ENCODE peak calls at places on chromosomes 11 and 22, in five cellular contexts. Z, F, K, Y and B are unnamed samples. For H3K27me3, the result is how much of the 10 kb centered on the place peaks cover.

GRCh38 chr11:27207025-27207650 is 155.9 kb downstream of the CCDC34 start:
- DNase-seq in Y (no peak), K (no peak), F (no peak), Z (no peak), B (no peak)

GRCh38 chr11:8683115-8683807 is 669 bp downstream of the RPL27A start:
- DNase-seq in K (no peak), Z (no peak), F (peak), Y (no peak), B (no peak)

GRCh38 chr22:31734512-31734911 is 15.4 kb downstream of the PRR14L start:
- DNase-seq in Z (no peak), Y (no peak), K (no peak), F (no peak), B (no peak)

GRCh38 chr11:104573431-104573830 is 324.8 kb downstream of the CASP12 start:
- DNase-seq in F (no peak), Y (no peak), Z (no peak), K (no peak), B (no peak)

GRCh38 chr22:20782601-20783299 is 8.8 kb downstream of the SERPIND1 start:
- DNase-seq in K (no peak), Z (no peak), Y (no peak), F (no peak), B (no peak)

GRCh38 chr11:33835143-33835878 is 56.6 kb downstream of the LMO2 start:
- DNase-seq in Y (no peak), K (no peak), Z (no peak), F (no peak), B (no peak)

GRCh38 chr11:46119352-46120216 is 1.7 kb downstream of the PHF21A start:
- DNase-seq in K (peak), Z (peak), Y (no peak), F (peak), B (peak)

GRCh38 chr11:3104051-3104714 is 47.0 kb upstream of the CARS1 start:
- DNase-seq in F (no peak), Y (no peak), Z (no peak), K (peak), B (peak)

GRCh38 chr11:32487270-32487669 is 51.9 kb upstream of the WT1 start:
- DNase-seq in F (no peak), K (no peak), Y (no peak), Z (no peak), B (no peak)

GRCh38 chr11:74327076-74327475 is 15.6 kb upstream of the P4HA3 start:
- DNase-seq in K (no peak), F (no peak), Z (no peak), Y (no peak), B (no peak)

GRCh38 chr11:78938036-78938435 is 363.4 kb upstream of the NARS2 start:
- DNase-seq in F (no peak), Z (no peak), Y (no peak), K (no peak), B (no peak)

GRCh38 chr11:130189492-130190210 is 30.1 kb downstream of the ST14 start:
- DNase-seq in Z (no peak), F (no peak), Y (no peak), K (no peak), B (no peak)

GRCh38 chr11:92226331-92227232 is 2.0 kb downstream of the FAT3 start:
- DNase-seq in Z (peak), K (no peak), Y (no peak), F (no peak), B (no peak)

GRCh38 chr22:46626356-46626755 is 6.2 kb downstream of the GRAMD4 start:
- DNase-seq in Y (no peak), F (no peak), K (no peak), Z (no peak), B (no peak)

GRCh38 chr11:11089805-11090204 is 232.0 kb upstream of the ZBED5 start:
- DNase-seq in F (no peak), K (no peak), Y (no peak), Z (no peak), B (no peak)

GRCh38 chr22:31155425-31155824 is 4.6 kb upstream of the RNF185 start:
- DNase-seq in Y (no peak), F (no peak), Z (no peak), K (no peak), B (no peak)

GRCh38 chr11:93686812-93687211 is 25.3 kb downstream of the CEP295 start:
- DNase-seq in Z (no peak), K (no peak), Y (no peak), F (no peak), B (no peak)

GRCh38 chr22:40855960-40856512 is 403 bp downstream of the ST13 start:
- DNase-seq in K (no peak), Z (no peak), Y (no peak), F (no peak), B (peak)

GRCh38 chr11:120336641-120337132 is 474 bp downstream of the ARHGEF12 start:
- DNase-seq in K (peak), Y (no peak), F (peak), Z (no peak), B (no peak)

GRCh38 chr11:86068138-86068861 is 584 bp downstream of the PICALM start:
- DNase-seq in F (peak), K (peak), Y (no peak), Z (peak), B (peak)

GRCh38 chr11:112320668-112321067 is 60.0 kb upstream of the PLET1 start:
- DNase-seq in Y (no peak), Z (peak), F (peak), K (peak), B (peak)

GRCh38 chr11:106011481-106011880 is 10.6 kb downstream of the MSANTD4 start:
- DNase-seq in F (no peak), Y (no peak), K (no peak), Z (no peak), B (no peak)

GRCh38 chr11:79259800-79260199 is 181.0 kb downstream of the TENM4 start:
- DNase-seq in F (no peak), Y (no peak), K (no peak), Z (no peak), B (no peak)

GRCh38 chr11:115996125-115996807 is 492.1 kb upstream of the CADM1 start:
- DNase-seq in Z (no peak), F (no peak), Y (no peak), K (no peak), B (no peak)

GRCh38 chr11:107916671-107917241 is 11.5 kb upstream of the RAB39A start:
- DNase-seq in K (peak), Z (no peak), Y (peak), F (no peak), B (peak)

GRCh38 chr11:115264278-115264677 is 239.9 kb downstream of the CADM1 start:
- DNase-seq in F (no peak), Z (no peak), Y (no peak), K (no peak), B (no peak)

GRCh38 chr11:47111318-47111804 is 65.3 kb downstream of the ARFGAP2 start:
- DNase-seq in Y (no peak), K (no peak), F (no peak), Z (no peak), B (no peak)

GRCh38 chr11:111477898-111478297 is 34.3 kb downstream of the BTG4 start:
- DNase-seq in Z (no peak), K (no peak), Y (no peak), F (no peak), B (no peak)

DNA sequence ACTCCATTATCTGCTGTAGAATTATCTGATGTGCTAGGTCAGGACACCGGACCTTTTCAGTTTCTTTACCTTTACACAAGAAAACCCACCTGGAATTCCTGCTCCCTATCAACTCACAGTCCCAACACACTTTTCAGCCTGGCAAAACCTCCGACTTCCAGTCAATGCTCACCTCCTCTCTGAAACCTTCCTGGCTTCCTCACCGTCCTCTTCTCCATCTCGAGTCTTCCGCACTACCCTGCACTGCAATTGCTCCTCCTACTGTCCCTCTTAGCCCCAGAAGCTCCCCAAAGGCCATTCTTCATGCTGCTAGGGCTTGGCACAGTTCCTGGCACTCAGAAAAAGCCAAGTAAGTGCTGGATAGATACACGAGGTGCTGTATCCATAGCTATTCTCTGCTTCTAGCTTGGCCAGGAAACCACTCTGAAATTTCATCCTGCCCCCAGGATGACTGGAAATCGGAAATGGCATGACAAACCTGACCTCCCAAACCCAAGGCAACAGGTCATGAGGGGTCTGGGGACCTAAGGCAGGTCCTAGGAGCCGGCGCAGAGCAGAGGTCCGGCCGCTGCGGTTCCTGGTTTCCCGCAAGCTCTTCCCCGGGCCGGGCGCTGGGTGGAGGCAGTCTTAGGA is 702 bp downstream of the SYN3 start:
- DNase-seq in Z (no peak), K (no peak), Y (no peak), F (no peak), B (no peak)
- H3K27me3 ChIP-seq in Z (half or more), K (under half), Y (under half), F (half or more), B (half or more)

GRCh38 chr11:132943737-132944556 is 588.4 kb downstream of the OPCML start:
- DNase-seq in Y (no peak), F (no peak), K (no peak), Z (peak), B (no peak)

GRCh38 chr11:132944557-132944920 is 587.8 kb downstream of the OPCML start:
- DNase-seq in Z (no peak), F (no peak), K (no peak), Y (no peak), B (no peak)

GRCh38 chr11:132942611-132943324 is 589.5 kb downstream of the OPCML start:
- DNase-seq in Y (no peak), K (no peak), F (no peak), Z (no peak), B (no peak)

GRCh38 chr11:132941761-132942160 is 590.5 kb downstream of the OPCML start:
- DNase-seq in F (no peak), K (no peak), Z (no peak), Y (no peak), B (no peak)

DNA sequence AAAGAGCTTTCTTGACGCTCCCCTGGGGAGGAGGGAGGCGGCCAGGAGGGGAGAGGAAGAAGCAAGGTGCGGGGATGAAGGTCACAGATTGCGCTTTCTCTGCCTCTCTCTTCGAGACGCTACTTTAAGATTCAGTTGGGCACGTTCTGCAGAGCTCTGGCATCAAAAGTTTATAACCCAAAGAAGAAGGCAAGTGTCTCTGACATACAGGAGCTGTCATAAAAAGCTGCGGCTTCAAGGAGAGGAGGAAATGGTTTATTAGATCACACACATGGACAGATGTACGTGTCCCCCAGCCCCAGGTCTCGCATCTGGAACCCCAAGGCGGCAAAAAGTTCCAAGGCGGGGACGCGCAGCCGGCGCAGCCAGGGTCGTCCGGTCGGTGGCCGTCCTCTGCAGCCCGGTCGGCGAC is 589.0 kb downstream of the OPCML start:
- DNase-seq in F (no peak), Y (no peak), K (no peak), Z (no peak), B (no peak)
- H3K4me3 ChIP-seq in F (peak), Y (no peak), K (no peak), Z (peak), B (no peak)

DNA sequence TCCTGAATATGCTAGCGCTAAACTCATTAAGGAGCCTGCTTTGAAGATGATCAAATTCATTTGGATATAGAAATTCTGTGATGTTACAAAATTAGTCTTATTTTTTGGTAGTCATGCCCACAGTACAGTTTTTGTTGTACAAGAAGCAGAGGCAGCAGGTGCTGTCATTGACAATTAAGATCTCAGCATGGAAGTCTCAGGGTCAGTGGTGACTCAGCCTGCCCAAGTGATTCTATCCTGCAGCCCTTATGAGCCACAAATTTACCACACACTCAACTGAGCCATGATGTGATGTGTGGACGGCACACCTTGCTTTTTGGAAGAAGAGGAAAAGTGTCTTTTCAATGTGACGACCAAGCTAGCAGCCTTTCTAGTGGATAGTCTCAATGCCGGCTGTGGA is 153.6 kb upstream of the SORL1-AS1 start:
- DNase-seq in Y (no peak), Z (no peak), K (no peak), F (no peak), B (no peak)
- H3K27me3 ChIP-seq in Y (under half), Z (under half), K (under half), F (under half), B (under half)

GRCh38 chr11:58928082-58928574 is 11.2 kb upstream of the GLYATL1 start:
- DNase-seq in K (no peak), Z (no peak), Y (no peak), F (no peak), B (no peak)
- H3K4me3 ChIP-seq in K (peak), Z (peak), Y (no peak), F (no peak), B (peak)

DNA sequence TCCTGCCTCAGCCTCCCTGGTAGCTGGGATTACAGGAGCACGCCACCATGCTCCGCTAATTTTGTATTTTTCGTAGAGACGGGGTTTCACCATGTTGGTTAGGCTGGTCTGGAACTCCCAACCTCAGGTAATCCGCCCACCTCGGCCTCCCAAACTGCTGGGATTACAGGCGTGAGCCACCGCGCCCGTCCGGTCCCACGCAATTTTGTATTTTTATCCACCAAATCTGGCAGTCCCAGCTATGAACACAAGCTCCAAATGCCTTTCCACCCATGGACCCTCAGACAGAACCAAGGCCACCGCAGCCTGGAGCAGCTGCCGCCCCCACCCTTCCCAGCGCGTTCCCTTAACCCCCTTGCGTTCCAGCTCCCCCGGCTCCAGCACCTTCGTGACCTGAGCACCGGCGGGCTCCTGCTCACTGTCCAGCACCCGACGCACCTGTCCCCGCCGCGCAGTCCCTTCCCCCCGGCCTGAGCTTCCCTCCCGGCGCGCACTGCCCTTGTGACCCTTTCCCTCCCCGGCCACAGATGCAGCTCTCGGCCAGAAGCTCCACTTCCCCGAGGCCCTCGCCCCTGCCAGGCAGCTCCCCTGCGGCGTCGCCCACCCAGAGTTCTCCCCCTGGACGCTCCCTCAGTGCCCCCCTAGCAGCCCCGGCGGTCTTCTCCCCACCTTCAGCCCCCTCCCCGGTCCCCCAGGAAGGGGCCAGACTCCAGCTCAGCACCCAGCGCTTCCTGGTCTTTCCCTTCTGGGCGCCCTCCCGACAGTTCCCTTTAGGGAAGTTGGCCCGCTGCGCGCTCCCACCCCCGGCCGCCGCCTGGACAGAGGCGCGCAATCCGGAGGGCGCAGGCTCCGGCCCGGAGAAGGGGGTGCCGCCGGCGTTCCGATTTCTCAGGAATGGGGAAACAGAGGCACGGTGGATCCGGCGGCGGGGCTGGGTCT is 5.6 kb upstream of the ZBED4 start:
- DNase-seq in K (no peak), Z (no peak), F (no peak), Y (no peak), B (no peak)
- H3K27me3 ChIP-seq in K (under half), Z (under half), F (under half), Y (under half), B (half or more)

DNA sequence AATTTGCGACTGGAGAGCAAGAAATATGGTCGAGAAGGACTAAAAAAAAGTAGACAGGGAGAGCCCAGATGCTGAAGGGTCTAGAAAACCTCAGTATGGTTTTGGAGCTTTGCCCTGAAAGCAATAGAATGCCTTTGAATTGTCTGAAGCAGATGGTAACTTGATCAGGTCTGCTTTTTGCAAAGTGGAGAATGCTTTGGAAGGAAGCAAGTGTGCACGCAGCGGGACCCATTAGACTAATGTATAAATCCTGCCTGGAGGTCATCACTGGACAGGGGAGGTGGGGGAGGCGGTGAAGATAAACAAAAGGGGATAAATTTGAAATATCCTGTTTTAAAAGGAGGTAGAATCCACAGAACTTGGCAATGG is 757 bp upstream of the HINFP start:
- DNase-seq in F (no peak), K (no peak), Z (no peak), Y (no peak), B (no peak)
- H3K4me3 ChIP-seq in F (peak), K (peak), Z (peak), Y (peak), B (peak)

GRCh38 chr11:18615628-18616392 is 16.2 kb downstream of the MISFA start:
- DNase-seq in K (no peak), Z (no peak), F (no peak), Y (no peak), B (no peak)
- H3K27me3 ChIP-seq in K (under half), Z (under half), F (under half), Y (under half), B (under half)

DNA sequence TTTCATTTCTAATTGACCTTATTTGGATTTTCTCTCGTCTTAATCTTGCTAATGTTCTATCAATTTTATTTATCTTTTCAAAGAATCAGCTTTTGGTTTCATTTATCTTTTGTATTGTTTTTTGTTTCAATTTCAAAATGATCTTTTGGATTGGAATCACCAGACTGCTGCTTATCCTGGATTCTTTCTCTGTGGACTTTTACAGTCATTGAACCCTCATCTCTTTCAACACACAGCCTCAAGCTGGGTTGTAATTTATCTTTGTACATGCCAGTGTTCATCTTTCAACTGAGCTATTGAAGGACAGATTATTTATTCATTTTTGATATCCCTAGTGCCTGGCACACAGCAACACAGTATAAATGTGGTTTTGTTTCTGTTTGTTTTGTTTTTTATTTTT is 195.9 kb downstream of the ARHGAP42 start:
- DNase-seq in K (no peak), F (no peak), Y (no peak), Z (no peak), B (no peak)
- H3K4me3 ChIP-seq in K (no peak), F (no peak), Y (no peak), Z (no peak), B (no peak)